ENCODE peak calls at places on chromosomes 1 and 21, in five cellular contexts. W is endothelial cell, T is neural crest cell, R is AG10803, K is left ventricle myocardium inferior. Y is an unnamed sample.

GRCh38 chr1:229579101-229579651 is 20.7 kb upstream of the ABCB10 start:
- DNase-seq in W (peak; percentile 28), T (peak; percentile 21), R (peak; percentile 12), K (peak; percentile 61), Y (peak; percentile 63)

GRCh38 chr1:183670169-183670568 is 17.1 kb upstream of the APOBEC4 start:
- DNase-seq in W (no peak), T (no peak), R (no peak), K (no peak), Y (no peak)

GRCh38 chr1:39737546-39738169 is 1.0 kb upstream of the PPIE start:
- DNase-seq in W (no peak), T (no peak), R (peak; percentile 24), K (no peak), Y (peak; percentile 63)

GRCh38 chr1:28112388-28113311 is 24.2 kb upstream of the EYA3 start:
- DNase-seq in W (no peak), T (no peak), R (peak; percentile 52), K (no peak), Y (peak; percentile 25)

GRCh38 chr1:168312718-168313604 is 32.3 kb downstream of the TBX19 start:
- DNase-seq in W (no peak), T (no peak), R (no peak), K (no peak), Y (no peak)

GRCh38 chr1:15429701-15430149 is 8.5 kb upstream of the CTRC start:
- DNase-seq in W (no peak), T (no peak), R (peak; percentile 37), K (no peak), Y (no peak)

GRCh38 chr1:20732588-20733360 is at the start of gene SH2D5:
- DNase-seq in W (no peak), T (no peak), R (peak; percentile 97), K (peak; percentile 36), Y (peak; percentile 99)

GRCh38 chr1:114346480-114347029 is 164.4 kb downstream of the TRIM33 start:
- DNase-seq in W (peak; percentile 100), T (peak; percentile 100), R (peak; percentile 88), K (peak; percentile 94), Y (peak; percentile 95)

GRCh38 chr1:176919386-176920378 is 244.8 kb downstream of the ASTN1 start:
- DNase-seq in W (no peak), T (no peak), R (no peak), K (no peak), Y (no peak)

GRCh38 chr1:243316366-243316989 is 60.6 kb downstream of the SDCCAG8 start:
- DNase-seq in W (no peak), T (peak; percentile 51), R (no peak), K (no peak), Y (no peak)

GRCh38 chr1:3634059-3634800 is 9.4 kb downstream of the TPRG1L start:
- DNase-seq in W (no peak), T (no peak), R (no peak), K (no peak), Y (no peak)

GRCh38 chr1:41713557-41714327 is 205.0 kb downstream of the HIVEP3 start:
- DNase-seq in W (no peak), T (no peak), R (peak; percentile 77), K (no peak), Y (peak; percentile 50)

GRCh38 chr1:3312894-3313578 is 141.4 kb upstream of the ARHGEF16 start:
- DNase-seq in W (no peak), T (peak; percentile 44), R (peak; percentile 98), K (peak; percentile 87), Y (peak; percentile 94)

GRCh38 chr1:8389962-8390535 is 72.1 kb downstream of the SLC45A1 start:
- DNase-seq in W (no peak), T (no peak), R (no peak), K (no peak), Y (no peak)

GRCh38 chr1:65026235-65026634 is 59.9 kb upstream of the JAK1 start:
- DNase-seq in W (no peak), T (no peak), R (peak; percentile 9), K (no peak), Y (peak; percentile 56)

GRCh38 chr1:39104158-39105060 is 78.3 kb downstream of the NDUFS5 start:
- DNase-seq in W (peak; percentile 55), T (peak; percentile 57), R (no peak), K (peak; percentile 27), Y (peak; percentile 40)

GRCh38 chr1:212606734-212607205 is 1.8 kb upstream of the ATF3 start:
- DNase-seq in W (peak; percentile 12), T (no peak), R (no peak), K (peak; percentile 31), Y (no peak)

GRCh38 chr21:41565550-41565949 is 57.6 kb upstream of the TMPRSS2 start:
- DNase-seq in W (no peak), T (no peak), R (no peak), K (no peak), Y (no peak)

GRCh38 chr1:116130376-116130775 is 19.2 kb downstream of the MAB21L3 start:
- DNase-seq in W (no peak), T (no peak), R (no peak), K (no peak), Y (no peak)

GRCh38 chr1:68673771-68674170 is 176.9 kb upstream of the DEPDC1 start:
- DNase-seq in W (no peak), T (no peak), R (no peak), K (no peak), Y (peak; percentile 44)

GRCh38 chr1:150066838-150067183 is 765 bp upstream of the VPS45 start:
- DNase-seq in W (peak; percentile 49), T (peak; percentile 54), R (no peak), K (peak; percentile 47), Y (no peak)

GRCh38 chr1:88890790-88891317 is 513 bp downstream of the GTF2B start:
- DNase-seq in W (peak; percentile 38), T (no peak), R (peak; percentile 34), K (no peak), Y (peak; percentile 37)

GRCh38 chr21:44975720-44976555 is 36.1 kb downstream of the SLX9 start:
- DNase-seq in W (no peak), T (no peak), R (no peak), K (no peak), Y (no peak)

GRCh38 chr1:18938707-18939070 is 17.8 kb downstream of the IFFO2 start:
- DNase-seq in W (no peak), T (no peak), R (no peak), K (no peak), Y (no peak)

GRCh38 chr21:37675202-37675801 is 241.0 kb downstream of the KCNJ6 start:
- DNase-seq in W (peak; percentile 77), T (peak; percentile 78), R (peak; percentile 30), K (peak; percentile 60), Y (peak; percentile 58)

GRCh38 chr1:214444159-214444939 is 107.1 kb downstream of the PTPN14 start:
- DNase-seq in W (no peak), T (no peak), R (no peak), K (no peak), Y (no peak)

GRCh38 chr21:36080386-36080785 is 10.6 kb downstream of the CBR1 start:
- DNase-seq in W (no peak), T (no peak), R (no peak), K (no peak), Y (no peak)

GRCh38 chr21:37060296-37060695 is 12.6 kb downstream of the PIGP start:
- DNase-seq in W (no peak), T (peak; percentile 16), R (peak; percentile 93), K (no peak), Y (peak; percentile 97)

GRCh38 chr21:26850116-26850643 is 5.0 kb upstream of the ADAMTS1 start:
- DNase-seq in W (no peak), T (no peak), R (peak; percentile 50), K (no peak), Y (peak; percentile 80)

GRCh38 chr1:231919900-231920299 is 293.3 kb downstream of the DISC1 start:
- DNase-seq in W (no peak), T (no peak), R (no peak), K (no peak), Y (no peak)

GRCh38 chr1:1367238-1367796 is 7.7 kb downstream of the AURKAIP1 start:
- DNase-seq in W (no peak), T (no peak), R (no peak), K (no peak), Y (no peak)
- TF ChIP-seq CTCF in W (no peak), T (no peak), R (no peak), K (no peak), Y (no peak)

GRCh38 chr1:53392460-53392859 is 64.6 kb upstream of the LRP8 start:
- DNase-seq in W (no peak), T (no peak), R (no peak), K (no peak), Y (no peak)
- TF ChIP-seq CTCF in W (no peak), T (no peak), R (no peak), K (no peak), Y (no peak)

GRCh38 chr1:202564958-202565497 is 145.2 kb downstream of the SYT2 start:
- DNase-seq in W (no peak), T (no peak), R (no peak), K (no peak), Y (no peak)
- TF ChIP-seq CTCF in W (no peak), T (no peak), R (no peak), K (no peak), Y (no peak)

DNA sequence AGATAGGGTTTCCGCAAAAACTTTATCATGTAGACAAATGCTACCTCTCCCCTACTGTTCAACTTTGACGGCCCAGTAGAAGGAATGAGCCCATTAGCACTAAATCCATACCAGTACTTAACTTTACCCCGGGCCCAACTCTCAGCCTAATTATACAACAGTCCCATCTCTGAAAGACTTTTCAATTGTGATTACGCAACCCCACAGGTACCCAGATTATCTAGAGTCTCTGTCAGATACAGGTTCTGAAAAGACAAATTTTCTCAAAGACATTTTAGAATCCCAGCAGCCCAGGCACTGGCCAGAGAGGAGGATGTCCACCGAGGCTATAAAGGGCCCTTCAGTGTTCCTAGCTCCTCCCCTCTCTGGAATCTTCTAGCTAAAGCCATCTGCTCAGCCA is 15.0 kb downstream of the FAM78B start:
- DNase-seq in W (no peak), T (no peak), R (no peak), K (no peak), Y (no peak)
- TF ChIP-seq CTCF in W (no peak), T (no peak), R (no peak), K (no peak), Y (no peak)

GRCh38 chr1:22661880-22662279 is 8.8 kb downstream of the C1QB start:
- DNase-seq in W (no peak), T (no peak), R (no peak), K (no peak), Y (no peak)

GRCh38 chr1:22670352-22670964 is 17.4 kb downstream of the C1QB start:
- DNase-seq in W (no peak), T (no peak), R (no peak), K (no peak), Y (no peak)

GRCh38 chr1:22662986-22663408 is 10.0 kb downstream of the C1QB start:
- DNase-seq in W (no peak), T (no peak), R (no peak), K (no peak), Y (no peak)

GRCh38 chr1:22662318-22662717 is 9.3 kb downstream of the C1QB start:
- DNase-seq in W (no peak), T (no peak), R (no peak), K (peak; percentile 33), Y (no peak)

GRCh38 chr1:22665752-22666151 is 12.7 kb downstream of the C1QB start:
- DNase-seq in W (peak; percentile 74), T (peak; percentile 55), R (peak; percentile 12), K (no peak), Y (peak; percentile 35)
- TF ChIP-seq CTCF in W (peak; percentile 66), T (peak; percentile 80), R (peak; percentile 53), K (peak; percentile 37), Y (peak; percentile 60)

Y was measured in cardiac fibroblast.